ENCODE peak calls at places on chromosome 18, in seven cellular contexts. X is esophagus muscularis mucosa, D is upper lobe of left lung, T is K562, Y is transverse colon, F is stomach, Q is breast epithelium. G is an unnamed sample. For H3K9me3, the result is how much of the 10 kb centered on the place peaks cover.

GRCh38 chr18:48543228-48543627 is 4.4 kb downstream of the CTIF start:
- DNase-seq in X (no peak), Q (no peak), F (no peak), T (peak), Y (no peak), D (no peak), G (no peak)

GRCh38 chr18:46110406-46110805 is 6.2 kb downstream of the HAUS1 start:
- DNase-seq in D (no peak), Y (no peak), Q (no peak), T (no peak), F (no peak), X (no peak), G (no peak)

GRCh38 chr18:10040287-10041011 is 126.6 kb downstream of the VAPA start:
- DNase-seq in X (no peak), D (no peak), Y (no peak), Q (no peak), F (peak), T (no peak), G (no peak)

GRCh38 chr18:48862116-48862515 is 88.6 kb downstream of the SMAD7 start:
- DNase-seq in T (no peak), Q (no peak), Y (no peak), F (no peak), X (no peak), D (no peak), G (no peak)

GRCh38 chr18:77560334-77560970 is 310.8 kb downstream of the GALR1 start:
- DNase-seq in D (no peak), Y (no peak), X (peak), Q (no peak), T (no peak), F (no peak), G (no peak)

GRCh38 chr18:2847341-2848144 is 737 bp downstream of the EMILIN2 start:
- DNase-seq in X (no peak), Y (no peak), Q (no peak), T (peak), D (no peak), F (no peak), G (peak)

GRCh38 chr18:47251289-47252120 is at the start of gene SKOR2:
- DNase-seq in X (no peak), T (peak), D (no peak), Q (no peak), F (no peak), Y (no peak), G (no peak)

GRCh38 chr18:5582054-5582453 is 38.3 kb upstream of the EPB41L3 start:
- DNase-seq in D (no peak), X (no peak), Q (no peak), F (no peak), Y (no peak), T (no peak), G (no peak)

GRCh38 chr18:76953186-76953982 is 131.0 kb downstream of the ZNF236 start:
- DNase-seq in T (no peak), D (peak), F (peak), Y (peak), X (no peak), Q (peak), G (peak)

GRCh38 chr18:32770181-32770650 is 2.6 kb downstream of the KLHL14 start:
- DNase-seq in T (no peak), X (no peak), F (no peak), Q (no peak), D (no peak), Y (no peak), G (peak)

GRCh38 chr18:50297621-50298442 is 10.3 kb upstream of the CXXC1 start:
- DNase-seq in T (no peak), F (peak), X (no peak), Q (peak), Y (peak), D (peak), G (peak)

GRCh38 chr18:11387880-11388279 is 221.5 kb upstream of the SLC35G4 start:
- DNase-seq in Q (no peak), D (peak), T (peak), Y (peak), X (no peak), F (peak), G (no peak)

GRCh38 chr18:8011906-8012305 is 444.8 kb downstream of the PTPRM start:
- DNase-seq in D (no peak), T (peak), F (no peak), Q (no peak), Y (no peak), X (no peak), G (no peak)

GRCh38 chr18:61606068-61606660 is 272.9 kb downstream of the CDH20 start:
- DNase-seq in Q (no peak), T (no peak), F (no peak), Y (no peak), D (peak), X (no peak), G (no peak)

GRCh38 chr18:59957957-59958356 is 58.2 kb downstream of the PMAIP1 start:
- DNase-seq in Y (peak), D (no peak), X (no peak), T (peak), Q (no peak), F (peak), G (no peak)

DNA sequence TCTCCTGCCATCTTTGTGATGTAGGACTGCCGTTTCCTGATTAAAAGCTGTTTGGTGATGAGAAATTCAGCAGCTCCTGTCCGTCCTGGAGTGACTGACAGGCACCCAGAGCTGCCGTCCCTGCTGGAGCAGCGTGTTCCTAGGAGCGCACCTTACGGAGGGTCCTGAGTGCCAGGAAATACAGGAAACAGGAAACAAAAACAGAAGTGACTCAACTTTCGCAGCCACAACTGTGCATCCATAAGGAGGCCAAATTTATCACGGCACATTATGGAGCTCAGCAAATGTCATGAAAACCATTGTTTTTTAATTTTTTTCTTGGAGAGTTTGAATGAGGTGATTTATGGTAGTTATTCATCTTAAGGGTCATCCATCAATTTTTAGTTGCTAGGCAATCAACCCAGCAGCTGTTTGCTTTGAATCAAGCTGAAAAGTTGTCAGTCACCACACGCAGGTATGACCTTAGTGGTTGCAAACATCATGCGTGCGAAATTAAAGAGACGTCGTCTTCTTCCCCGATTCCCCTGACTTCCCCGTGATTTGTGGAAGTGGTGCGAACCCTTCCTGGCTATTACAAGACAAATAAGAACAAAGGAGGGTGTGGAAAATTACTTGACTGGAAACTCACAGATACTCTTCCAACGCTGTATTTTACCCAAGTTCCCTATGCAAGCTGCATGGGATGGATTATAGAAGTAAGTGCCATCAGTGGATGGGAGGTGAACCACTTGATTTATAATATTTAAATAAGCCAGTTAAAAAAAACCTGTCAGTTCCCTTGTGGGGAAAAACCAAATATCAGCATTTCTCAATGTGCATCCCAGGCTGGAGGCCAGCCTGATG is 19.8 kb downstream of the TSHZ1 start:
- DNase-seq in Q (no peak), X (no peak), T (no peak), F (no peak), D (no peak), Y (no peak), G (no peak)
- TF ChIP-seq POLR2AphosphoS5 in Q (no peak), X (peak), T (no peak), F (no peak), D (no peak), Y (no peak), G (no peak)

GRCh38 chr18:53864758-53865157 is 359.7 kb downstream of the MBD2 start:
- DNase-seq in Q (no peak), Y (no peak), X (no peak), T (no peak), F (no peak), D (no peak), G (no peak)
- TF ChIP-seq CTCF in Q (no peak), Y (peak), X (no peak), T (no peak), F (no peak), D (no peak), G (no peak)

GRCh38 chr18:3998698-3999333 is 456.3 kb downstream of the DLGAP1 start:
- DNase-seq in F (no peak), D (no peak), Q (no peak), Y (peak), T (peak), X (no peak), G (no peak)

GRCh38 chr18:3995476-3996102 is 459.5 kb downstream of the DLGAP1 start:
- DNase-seq in T (peak), D (peak), Q (no peak), F (peak), Y (peak), X (no peak), G (no peak)

GRCh38 chr18:3994061-3994687 is 460.9 kb downstream of the DLGAP1 start:
- DNase-seq in X (no peak), D (no peak), T (no peak), F (no peak), Q (no peak), Y (no peak), G (no peak)
- H3K9me3 ChIP-seq in X (under half), D (under half), T (under half), F (under half), Q (under half), Y (under half), G (under half)

GRCh38 chr18:63683152-63683551 is 19.6 kb upstream of the SERPINB11 start:
- DNase-seq in X (no peak), D (peak), T (no peak), Q (no peak), F (peak), Y (no peak), G (no peak)
- TF ChIP-seq POLR2AphosphoS5 in X (no peak), D (no peak), T (no peak), Q (no peak), F (peak), Y (no peak), G (no peak)

G was measured in sigmoid colon.